ENCODE peak calls at places on chromosome 2, in five cellular contexts. One of them, this sample, is unnamed.

GRCh38 chr2:61288070-61288841 is 126.3 kb downstream of the C2orf74 start:
- DNase-seq in choroid plexus epithelial cell: peak; percentile 19
- DNase-seq in NB4: peak; percentile 74
- DNase-seq in ecto neural progenitor cell: no peak
- DNase-seq in HS-5: no peak
- DNase-seq in this sample: no peak

GRCh38 chr2:220417503-220417902 is 790.1 kb downstream of the SLC4A3 start:
- DNase-seq in HS-5: no peak
- DNase-seq in NB4: no peak
- DNase-seq in choroid plexus epithelial cell: no peak
- DNase-seq in ecto neural progenitor cell: no peak
- DNase-seq in this sample: no peak

GRCh38 chr2:72887836-72888437 is 729 bp downstream of the SPR start:
- DNase-seq in choroid plexus epithelial cell: peak; percentile 85
- DNase-seq in ecto neural progenitor cell: peak; percentile 92
- DNase-seq in HS-5: peak; percentile 69
- DNase-seq in NB4: peak; percentile 84
- DNase-seq in this sample: no peak

GRCh38 chr2:73700661-73701447 is 36.3 kb downstream of the TPRKB start:
- DNase-seq in NB4: no peak
- DNase-seq in choroid plexus epithelial cell: no peak
- DNase-seq in HS-5: no peak
- DNase-seq in ecto neural progenitor cell: no peak
- DNase-seq in this sample: no peak

GRCh38 chr2:35960596-35960995 is 395.0 kb upstream of the CRIM1 start:
- DNase-seq in NB4: no peak
- DNase-seq in HS-5: no peak
- DNase-seq in choroid plexus epithelial cell: peak; percentile 8
- DNase-seq in ecto neural progenitor cell: no peak
- DNase-seq in this sample: no peak

GRCh38 chr2:67667054-67667908 is 270.1 kb downstream of the ETAA1 start:
- DNase-seq in ecto neural progenitor cell: no peak
- DNase-seq in choroid plexus epithelial cell: peak; percentile 45
- DNase-seq in NB4: no peak
- DNase-seq in HS-5: no peak
- DNase-seq in this sample: no peak

GRCh38 chr2:24182507-24182906 is 7.7 kb downstream of the FAM228A start:
- DNase-seq in NB4: no peak
- DNase-seq in HS-5: no peak
- DNase-seq in ecto neural progenitor cell: no peak
- DNase-seq in choroid plexus epithelial cell: no peak
- DNase-seq in this sample: no peak

GRCh38 chr2:207770602-207771404 is 1.1 kb upstream of the FZD5 start:
- DNase-seq in ecto neural progenitor cell: no peak
- DNase-seq in NB4: peak; percentile 86
- DNase-seq in choroid plexus epithelial cell: peak; percentile 26
- DNase-seq in HS-5: no peak
- DNase-seq in this sample: no peak

GRCh38 chr2:159637988-159638501 is 21.7 kb upstream of the BAZ2B start:
- DNase-seq in ecto neural progenitor cell: no peak
- DNase-seq in NB4: no peak
- DNase-seq in choroid plexus epithelial cell: peak; percentile 88
- DNase-seq in HS-5: peak; percentile 55
- DNase-seq in this sample: no peak

GRCh38 chr2:122136071-122136470 is 380.6 kb downstream of the TSN start:
- DNase-seq in choroid plexus epithelial cell: peak; percentile 4
- DNase-seq in HS-5: peak; percentile 14
- DNase-seq in NB4: peak; percentile 41
- DNase-seq in ecto neural progenitor cell: no peak
- DNase-seq in this sample: no peak

GRCh38 chr2:43142921-43143438 is 83.4 kb downstream of the ZFP36L2 start:
- DNase-seq in HS-5: no peak
- DNase-seq in ecto neural progenitor cell: no peak
- DNase-seq in NB4: peak; percentile 67
- DNase-seq in choroid plexus epithelial cell: peak; percentile 28
- DNase-seq in this sample: peak; percentile 60

GRCh38 chr2:146927080-146927714 is 917.6 kb upstream of the ACVR2A start:
- DNase-seq in choroid plexus epithelial cell: peak; percentile 89
- DNase-seq in ecto neural progenitor cell: peak; percentile 75
- DNase-seq in HS-5: peak; percentile 15
- DNase-seq in NB4: peak; percentile 28
- DNase-seq in this sample: no peak

GRCh38 chr2:191866675-191867506 is 20.0 kb upstream of the CAVIN2 start:
- DNase-seq in HS-5: peak; percentile 98
- DNase-seq in choroid plexus epithelial cell: peak; percentile 92
- DNase-seq in NB4: peak; percentile 16
- DNase-seq in ecto neural progenitor cell: no peak
- DNase-seq in this sample: no peak